ENCODE peak calls at places on chromosomes 13 and 19, in six cellular contexts. One of them, this sample, is unnamed. For H3K4me1, the result is how much of the 10 kb centered on the place peaks cover.

GRCh38 chr13:113573065-113573464 is 11.5 kb upstream of the TFDP1 start:
- DNase-seq in SJCRH30: no peak
- DNase-seq in upper lobe of right lung: no peak
- DNase-seq in fibroblast of lung: no peak
- DNase-seq in neuronal stem cell: no peak
- DNase-seq in heart left ventricle: no peak
- DNase-seq in this sample: no peak

GRCh38 chr19:51799311-51799997 is 4.5 kb downstream of the FPR3 start:
- DNase-seq in SJCRH30: peak
- DNase-seq in upper lobe of right lung: peak
- DNase-seq in fibroblast of lung: peak
- DNase-seq in neuronal stem cell: no peak
- DNase-seq in heart left ventricle: peak
- DNase-seq in this sample: peak

GRCh38 chr19:50020481-50020880 is 4.7 kb downstream of the VRK3 start:
- DNase-seq in SJCRH30: no peak
- DNase-seq in upper lobe of right lung: no peak
- DNase-seq in fibroblast of lung: peak
- DNase-seq in neuronal stem cell: no peak
- DNase-seq in heart left ventricle: no peak
- DNase-seq in this sample: no peak

GRCh38 chr13:46229251-46229650 is 17.5 kb downstream of the LRRC63 start:
- DNase-seq in SJCRH30: no peak
- DNase-seq in upper lobe of right lung: no peak
- DNase-seq in fibroblast of lung: peak
- DNase-seq in neuronal stem cell: no peak
- DNase-seq in heart left ventricle: no peak
- DNase-seq in this sample: no peak

GRCh38 chr13:48739346-48740037 is 85.8 kb downstream of the CYSLTR2 start:
- DNase-seq in SJCRH30: no peak
- DNase-seq in upper lobe of right lung: no peak
- DNase-seq in fibroblast of lung: peak
- DNase-seq in neuronal stem cell: no peak
- DNase-seq in heart left ventricle: no peak
- DNase-seq in this sample: no peak

GRCh38 chr13:82681535-82681934 is 1200.7 kb downstream of the SLITRK1 start:
- DNase-seq in SJCRH30: peak
- DNase-seq in upper lobe of right lung: no peak
- DNase-seq in fibroblast of lung: no peak
- DNase-seq in neuronal stem cell: no peak
- DNase-seq in heart left ventricle: no peak
- DNase-seq in this sample: no peak

GRCh38 chr13:108326318-108326717 is 56.8 kb downstream of the TNFSF13B start:
- DNase-seq in SJCRH30: no peak
- DNase-seq in upper lobe of right lung: no peak
- DNase-seq in fibroblast of lung: no peak
- DNase-seq in neuronal stem cell: no peak
- DNase-seq in heart left ventricle: no peak
- DNase-seq in this sample: no peak

GRCh38 chr19:48501446-48501960 is 10.1 kb downstream of the LMTK3 start:
- DNase-seq in SJCRH30: no peak
- DNase-seq in upper lobe of right lung: peak
- DNase-seq in fibroblast of lung: no peak
- DNase-seq in neuronal stem cell: no peak
- DNase-seq in heart left ventricle: no peak
- DNase-seq in this sample: no peak

GRCh38 chr19:17615889-17616685 is 60.6 kb downstream of the COLGALT1 start:
- DNase-seq in SJCRH30: no peak
- DNase-seq in upper lobe of right lung: no peak
- DNase-seq in fibroblast of lung: no peak
- DNase-seq in neuronal stem cell: no peak
- DNase-seq in heart left ventricle: no peak
- DNase-seq in this sample: no peak

GRCh38 chr19:10270616-10271394 is at the start of gene ICAM1:
- DNase-seq in SJCRH30: no peak
- DNase-seq in upper lobe of right lung: peak
- DNase-seq in fibroblast of lung: peak
- DNase-seq in neuronal stem cell: no peak
- DNase-seq in heart left ventricle: peak
- DNase-seq in this sample: peak

GRCh38 chr13:33787051-33787591 is 30.8 kb upstream of the RFC3 start:
- DNase-seq in SJCRH30: no peak
- DNase-seq in upper lobe of right lung: no peak
- DNase-seq in fibroblast of lung: no peak
- DNase-seq in neuronal stem cell: no peak
- DNase-seq in heart left ventricle: no peak
- DNase-seq in this sample: no peak

GRCh38 chr13:90562388-90562787 is 785.1 kb upstream of the MIR17HG start:
- DNase-seq in SJCRH30: no peak
- DNase-seq in upper lobe of right lung: no peak
- DNase-seq in fibroblast of lung: peak
- DNase-seq in neuronal stem cell: no peak
- DNase-seq in heart left ventricle: no peak
- DNase-seq in this sample: no peak

GRCh38 chr19:16288544-16288943 is 36.1 kb upstream of the KLF2 start:
- DNase-seq in SJCRH30: peak
- DNase-seq in upper lobe of right lung: no peak
- DNase-seq in fibroblast of lung: peak
- DNase-seq in neuronal stem cell: no peak
- DNase-seq in heart left ventricle: no peak
- DNase-seq in this sample: no peak

GRCh38 chr19:30001794-30002193 is 59.8 kb downstream of the URI1 start:
- DNase-seq in SJCRH30: no peak
- DNase-seq in upper lobe of right lung: no peak
- DNase-seq in fibroblast of lung: peak
- DNase-seq in neuronal stem cell: no peak
- DNase-seq in heart left ventricle: no peak
- DNase-seq in this sample: no peak

GRCh38 chr13:20924758-20925394 is 22.3 kb upstream of the XPO4 start:
- DNase-seq in SJCRH30: peak
- DNase-seq in upper lobe of right lung: peak
- DNase-seq in fibroblast of lung: peak
- DNase-seq in neuronal stem cell: peak
- DNase-seq in heart left ventricle: no peak
- DNase-seq in this sample: peak

GRCh38 chr19:21505459-21506393 is at the start of gene ZNF429:
- DNase-seq in SJCRH30: peak
- DNase-seq in upper lobe of right lung: peak
- DNase-seq in fibroblast of lung: peak
- DNase-seq in neuronal stem cell: peak
- DNase-seq in heart left ventricle: peak
- DNase-seq in this sample: peak

GRCh38 chr13:63999614-64000013 is 2584.0 kb upstream of the PCDH20 start:
- DNase-seq in SJCRH30: no peak
- DNase-seq in upper lobe of right lung: no peak
- DNase-seq in fibroblast of lung: no peak
- DNase-seq in neuronal stem cell: no peak
- DNase-seq in heart left ventricle: no peak
- DNase-seq in this sample: no peak

GRCh38 chr19:43818500-43818899 is 8.6 kb upstream of the ZNF283 start:
- DNase-seq in SJCRH30: no peak
- DNase-seq in upper lobe of right lung: no peak
- DNase-seq in fibroblast of lung: no peak
- DNase-seq in neuronal stem cell: no peak
- DNase-seq in heart left ventricle: no peak
- DNase-seq in this sample: no peak

GRCh38 chr13:61414686-61415664 is 674 bp downstream of the PCDH20 start:
- DNase-seq in SJCRH30: peak
- DNase-seq in upper lobe of right lung: peak
- DNase-seq in fibroblast of lung: peak
- DNase-seq in neuronal stem cell: peak
- DNase-seq in heart left ventricle: no peak
- DNase-seq in this sample: peak

GRCh38 chr13:109330941-109331340 is 455.4 kb downstream of the IRS2 start:
- DNase-seq in SJCRH30: no peak
- DNase-seq in upper lobe of right lung: no peak
- DNase-seq in fibroblast of lung: peak
- DNase-seq in neuronal stem cell: no peak
- DNase-seq in heart left ventricle: no peak
- DNase-seq in this sample: no peak

GRCh38 chr19:47157455-47158321 is 27.1 kb downstream of the SAE1 start:
- DNase-seq in SJCRH30: peak
- DNase-seq in upper lobe of right lung: no peak
- DNase-seq in fibroblast of lung: peak
- DNase-seq in neuronal stem cell: peak
- DNase-seq in heart left ventricle: peak
- DNase-seq in this sample: peak

GRCh38 chr19:33810821-33811220 is 14.2 kb downstream of the KCTD15 start:
- DNase-seq in SJCRH30: no peak
- DNase-seq in upper lobe of right lung: peak
- DNase-seq in fibroblast of lung: no peak
- DNase-seq in neuronal stem cell: no peak
- DNase-seq in heart left ventricle: no peak
- DNase-seq in this sample: no peak

DNA sequence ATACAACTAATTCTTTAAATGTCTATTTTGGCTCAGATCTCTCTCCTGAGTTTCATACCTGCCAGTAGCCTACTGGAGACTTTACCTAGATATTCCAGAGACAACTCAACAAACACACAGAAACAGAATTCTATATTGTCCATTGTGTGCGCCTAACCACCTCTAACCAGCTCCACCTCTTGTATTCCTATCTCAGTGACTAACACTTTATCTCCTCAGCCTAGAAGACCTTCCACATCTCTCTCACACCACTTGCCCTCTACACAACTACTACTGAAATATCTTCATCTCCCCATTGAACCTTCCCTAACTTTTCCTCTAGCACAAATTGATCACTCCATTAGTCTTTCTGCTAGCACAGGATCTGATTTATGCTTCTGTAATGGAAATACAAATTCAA is 6.7 kb downstream of the VWA8 start:
- DNase-seq in SJCRH30: no peak
- DNase-seq in upper lobe of right lung: no peak
- DNase-seq in fibroblast of lung: no peak
- DNase-seq in neuronal stem cell: no peak
- DNase-seq in heart left ventricle: no peak
- DNase-seq in this sample: no peak
- H3K4me1 ChIP-seq in SJCRH30: under half
- H3K4me1 ChIP-seq in upper lobe of right lung: under half
- H3K4me1 ChIP-seq in fibroblast of lung: under half
- H3K4me1 ChIP-seq in neuronal stem cell: under half
- H3K4me1 ChIP-seq in heart left ventricle: under half
- H3K4me1 ChIP-seq in this sample: under half

GRCh38 chr19:3608750-3609322 is 2.2 kb upstream of the TBXA2R start:
- DNase-seq in SJCRH30: no peak
- DNase-seq in upper lobe of right lung: no peak
- DNase-seq in fibroblast of lung: no peak
- DNase-seq in neuronal stem cell: no peak
- DNase-seq in heart left ventricle: no peak
- DNase-seq in this sample: peak
- H3K4me1 ChIP-seq in SJCRH30: under half
- H3K4me1 ChIP-seq in upper lobe of right lung: under half
- H3K4me1 ChIP-seq in fibroblast of lung: under half
- H3K4me1 ChIP-seq in neuronal stem cell: under half
- H3K4me1 ChIP-seq in heart left ventricle: under half
- H3K4me1 ChIP-seq in this sample: half or more

GRCh38 chr19:6064703-6065073 is 45.6 kb downstream of the RFX2 start:
- DNase-seq in SJCRH30: no peak
- DNase-seq in upper lobe of right lung: no peak
- DNase-seq in fibroblast of lung: no peak
- DNase-seq in neuronal stem cell: no peak
- DNase-seq in heart left ventricle: no peak
- DNase-seq in this sample: no peak

GRCh38 chr19:6066661-6067646 is 43.3 kb downstream of the RFX2 start:
- DNase-seq in SJCRH30: peak
- DNase-seq in upper lobe of right lung: peak
- DNase-seq in fibroblast of lung: peak
- DNase-seq in neuronal stem cell: peak
- DNase-seq in heart left ventricle: peak
- DNase-seq in this sample: peak

GRCh38 chr19:6067975-6068374 is 42.3 kb downstream of the RFX2 start:
- DNase-seq in SJCRH30: no peak
- DNase-seq in upper lobe of right lung: peak
- DNase-seq in fibroblast of lung: no peak
- DNase-seq in neuronal stem cell: no peak
- DNase-seq in heart left ventricle: no peak
- DNase-seq in this sample: no peak

GRCh38 chr19:6064016-6064702 is 46.1 kb downstream of the RFX2 start:
- DNase-seq in SJCRH30: no peak
- DNase-seq in upper lobe of right lung: peak
- DNase-seq in fibroblast of lung: peak
- DNase-seq in neuronal stem cell: no peak
- DNase-seq in heart left ventricle: no peak
- DNase-seq in this sample: no peak

GRCh38 chr19:6065685-6066365 is 44.5 kb downstream of the RFX2 start:
- DNase-seq in SJCRH30: no peak
- DNase-seq in upper lobe of right lung: peak
- DNase-seq in fibroblast of lung: peak
- DNase-seq in neuronal stem cell: no peak
- DNase-seq in heart left ventricle: no peak
- DNase-seq in this sample: peak
- H3K4me1 ChIP-seq in SJCRH30: under half
- H3K4me1 ChIP-seq in upper lobe of right lung: half or more
- H3K4me1 ChIP-seq in fibroblast of lung: under half
- H3K4me1 ChIP-seq in neuronal stem cell: under half
- H3K4me1 ChIP-seq in heart left ventricle: under half
- H3K4me1 ChIP-seq in this sample: under half

GRCh38 chr19:1472227-1473055 is 6.6 kb downstream of the C19orf25 start:
- DNase-seq in SJCRH30: no peak
- DNase-seq in upper lobe of right lung: no peak
- DNase-seq in fibroblast of lung: no peak
- DNase-seq in neuronal stem cell: no peak
- DNase-seq in heart left ventricle: no peak
- DNase-seq in this sample: no peak
- H3K4me1 ChIP-seq in SJCRH30: under half
- H3K4me1 ChIP-seq in upper lobe of right lung: under half
- H3K4me1 ChIP-seq in fibroblast of lung: under half
- H3K4me1 ChIP-seq in neuronal stem cell: under half
- H3K4me1 ChIP-seq in heart left ventricle: under half
- H3K4me1 ChIP-seq in this sample: under half

GRCh38 chr19:39126593-39127187 is 1.1 kb downstream of the PAK4 start:
- DNase-seq in SJCRH30: no peak
- DNase-seq in upper lobe of right lung: no peak
- DNase-seq in fibroblast of lung: peak
- DNase-seq in neuronal stem cell: no peak
- DNase-seq in heart left ventricle: no peak
- DNase-seq in this sample: no peak
- H3K4me1 ChIP-seq in SJCRH30: under half
- H3K4me1 ChIP-seq in upper lobe of right lung: under half
- H3K4me1 ChIP-seq in fibroblast of lung: under half
- H3K4me1 ChIP-seq in neuronal stem cell: under half
- H3K4me1 ChIP-seq in heart left ventricle: under half
- H3K4me1 ChIP-seq in this sample: under half

DNA sequence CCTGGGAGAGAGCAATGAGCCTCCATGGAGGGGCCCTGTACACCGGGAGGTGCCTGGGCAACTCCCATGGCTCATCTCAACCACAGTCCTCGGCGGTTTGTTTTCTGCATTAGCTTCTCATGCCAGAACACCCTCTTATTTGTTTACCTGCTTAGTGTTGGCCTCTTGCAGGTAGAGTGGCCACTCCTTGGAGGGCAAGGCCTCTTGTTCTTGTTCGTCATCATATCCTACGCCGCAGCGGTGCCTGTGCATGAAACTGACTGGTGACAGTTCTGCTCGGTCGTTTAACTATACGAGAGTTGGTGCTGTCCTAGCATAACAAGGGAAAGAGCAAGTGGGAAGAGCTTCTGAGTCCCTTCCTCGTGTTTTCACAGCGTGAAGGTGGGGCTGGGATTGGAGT is 40.5 kb upstream of the RNF113B start:
- DNase-seq in SJCRH30: no peak
- DNase-seq in upper lobe of right lung: peak
- DNase-seq in fibroblast of lung: no peak
- DNase-seq in neuronal stem cell: no peak
- DNase-seq in heart left ventricle: no peak
- DNase-seq in this sample: no peak
- H3K4me1 ChIP-seq in SJCRH30: half or more
- H3K4me1 ChIP-seq in upper lobe of right lung: half or more
- H3K4me1 ChIP-seq in fibroblast of lung: half or more
- H3K4me1 ChIP-seq in neuronal stem cell: under half
- H3K4me1 ChIP-seq in heart left ventricle: under half
- H3K4me1 ChIP-seq in this sample: half or more